ENCODE peak calls at places on chromosome 18, in eight cellular contexts. V is HT-29; Y is stromal cell of bone marrow; O is suprapubic skin; G is GM04504; E is dorsolateral prefrontal cortex; D is activated CD4-positive, alpha-beta T cell treated with anti-CD3 and anti-CD28 coated beads for 36 hours; X is midbrain. B is an unnamed sample.
A peak's percentile ranks its signal among the peaks of the same experiment; 100 is the strongest.

GRCh38 chr18:8124232-8125146 is 484.7 kb upstream of the RAB12 start:
- DNase-seq in V (no peak), Y (no peak), O (no peak), G (no peak), E (no peak), D (no peak), X (no peak), B (no peak)

GRCh38 chr18:23936371-23936958 is 78.1 kb upstream of the TTC39C start:
- DNase-seq in V (no peak), Y (no peak), O (peak; percentile 29), G (no peak), E (no peak), D (no peak), X (no peak), B (no peak)

GRCh38 chr18:62828091-62828640 is 112.8 kb downstream of the PHLPP1 start:
- DNase-seq in V (no peak), Y (no peak), O (no peak), G (no peak), E (no peak), D (no peak), X (no peak), B (no peak)

GRCh38 chr18:58541137-58541788 is 87.6 kb downstream of the ALPK2 start:
- DNase-seq in V (peak; percentile 41), Y (no peak), O (no peak), G (no peak), E (no peak), D (peak; percentile 66), X (no peak), B (no peak)

GRCh38 chr18:21907451-21907850 is 166.9 kb downstream of the MIB1 start:
- DNase-seq in V (no peak), Y (no peak), O (no peak), G (no peak), E (no peak), D (no peak), X (no peak), B (no peak)

GRCh38 chr18:38930881-38931753 is 1365.5 kb upstream of the CELF4 start:
- DNase-seq in V (no peak), Y (no peak), O (no peak), G (no peak), E (no peak), D (no peak), X (no peak), B (no peak)

GRCh38 chr18:46220116-46220515 is 115.9 kb downstream of the HAUS1 start:
- DNase-seq in V (no peak), Y (peak; percentile 30), O (no peak), G (peak; percentile 22), E (no peak), D (no peak), X (no peak), B (peak; percentile 43)

GRCh38 chr18:3747176-3747973 is 297.4 kb downstream of the TGIF1 start:
- DNase-seq in V (no peak), Y (peak; percentile 3), O (no peak), G (no peak), E (no peak), D (no peak), X (no peak), B (no peak)

GRCh38 chr18:74255022-74255658 is 36.6 kb downstream of the CYB5A start:
- DNase-seq in V (peak; percentile 51), Y (no peak), O (no peak), G (peak; percentile 69), E (no peak), D (no peak), X (no peak), B (peak; percentile 60)

GRCh38 chr18:42038936-42039335 is 83.9 kb downstream of the PIK3C3 start:
- DNase-seq in V (no peak), Y (peak; percentile 59), O (no peak), G (peak; percentile 76), E (no peak), D (no peak), X (no peak), B (peak; percentile 94)

GRCh38 chr18:3726241-3726951 is 276.4 kb downstream of the TGIF1 start:
- DNase-seq in V (no peak), Y (no peak), O (no peak), G (no peak), E (no peak), D (no peak), X (no peak), B (no peak)

B was measured in AG09309.